ENCODE peak calls at places on chromosomes 1 and 21, in eight cellular contexts. S is Peyer's patch, P is astrocyte, I is tibial artery, X is H1, B is brain microvascular endothelial cell, A is bronchial epithelial cell, C is RWPE1. U is an unnamed sample.

GRCh38 chr1:84450916-84451315 is 28.1 kb upstream of the RPF1 start:
- DNase-seq in I (no peak), B (no peak), A (peak), S (no peak), P (no peak), X (no peak), C (no peak), U (no peak)

GRCh38 chr21:31732538-31732864 is 583 bp upstream of the SCAF4 start:
- DNase-seq in B (peak), P (no peak), C (no peak), S (no peak), I (peak), X (no peak), A (no peak), U (no peak)

GRCh38 chr1:113835686-113836290 is 23.5 kb upstream of the RSBN1 start:
- DNase-seq in A (peak), S (no peak), X (no peak), C (peak), I (no peak), P (peak), B (peak), U (no peak)

GRCh38 chr1:5996641-5997270 is 4.5 kb upstream of the NPHP4 start:
- DNase-seq in B (no peak), S (no peak), A (no peak), P (no peak), C (no peak), X (no peak), I (no peak), U (no peak)

GRCh38 chr1:117646007-117646913 is 40.4 kb downstream of the TENT5C start:
- DNase-seq in X (no peak), P (no peak), B (no peak), I (no peak), S (no peak), A (no peak), C (no peak), U (peak)

GRCh38 chr1:242187171-242187570 is 188.3 kb upstream of the MAP1LC3C start:
- DNase-seq in P (no peak), C (no peak), I (no peak), X (no peak), S (no peak), B (no peak), A (no peak), U (no peak)

GRCh38 chr1:93591833-93592635 is 89.6 kb downstream of the BCAR3 start:
- DNase-seq in P (no peak), B (no peak), X (no peak), A (no peak), C (no peak), S (peak), I (no peak), U (peak)

GRCh38 chr1:100868364-100868995 is 26.2 kb downstream of the EXTL2 start:
- DNase-seq in P (peak), I (no peak), X (no peak), A (peak), B (no peak), S (no peak), C (peak), U (no peak)

GRCh38 chr1:169624887-169625286 is 5.0 kb downstream of the SELP start:
- DNase-seq in P (no peak), S (no peak), A (no peak), X (no peak), B (no peak), C (no peak), I (no peak), U (no peak)

GRCh38 chr1:174942547-174943255 is 57.0 kb upstream of the CACYBP start:
- DNase-seq in C (no peak), B (no peak), A (no peak), S (no peak), P (no peak), X (no peak), I (peak), U (no peak)

GRCh38 chr1:227362039-227362438 is 43.7 kb upstream of the CDC42BPA start:
- DNase-seq in B (peak), X (no peak), C (no peak), I (no peak), P (no peak), A (no peak), S (no peak), U (no peak)

GRCh38 chr1:15946546-15947381 is 29.1 kb downstream of the ZBTB17 start:
- DNase-seq in S (no peak), I (no peak), P (no peak), X (no peak), B (no peak), A (no peak), C (no peak), U (no peak)

GRCh38 chr1:61322769-61323168 is 240.4 kb downstream of the NFIA start:
- DNase-seq in A (peak), X (no peak), B (no peak), C (no peak), S (no peak), I (no peak), P (no peak), U (no peak)

GRCh38 chr21:45921917-45922316 is 59.7 kb upstream of the COL6A1 start:
- DNase-seq in X (no peak), S (no peak), P (no peak), C (no peak), I (no peak), A (no peak), B (no peak), U (no peak)
- TF ChIP-seq CTCF in X (peak), S (no peak), P (no peak), C (no peak), I (no peak), A (no peak), B (no peak), U (no peak)

GRCh38 chr1:12314328-12314903 is 84.6 kb downstream of the VPS13D start:
- DNase-seq in B (no peak), A (peak), C (peak), X (no peak), I (no peak), P (peak), S (no peak), U (no peak)
- TF ChIP-seq CTCF in B (peak), A (no peak), C (peak), X (no peak), I (peak), P (peak), S (peak), U (no peak)

GRCh38 chr1:201792534-201793305 is 36.2 kb upstream of the IPO9 start:
- DNase-seq in X (peak), I (peak), S (peak), P (peak), B (peak), A (peak), C (peak), U (peak)
- TF ChIP-seq CTCF in X (peak), I (peak), S (peak), P (peak), B (peak), A (peak), C (peak), U (peak)

DNA sequence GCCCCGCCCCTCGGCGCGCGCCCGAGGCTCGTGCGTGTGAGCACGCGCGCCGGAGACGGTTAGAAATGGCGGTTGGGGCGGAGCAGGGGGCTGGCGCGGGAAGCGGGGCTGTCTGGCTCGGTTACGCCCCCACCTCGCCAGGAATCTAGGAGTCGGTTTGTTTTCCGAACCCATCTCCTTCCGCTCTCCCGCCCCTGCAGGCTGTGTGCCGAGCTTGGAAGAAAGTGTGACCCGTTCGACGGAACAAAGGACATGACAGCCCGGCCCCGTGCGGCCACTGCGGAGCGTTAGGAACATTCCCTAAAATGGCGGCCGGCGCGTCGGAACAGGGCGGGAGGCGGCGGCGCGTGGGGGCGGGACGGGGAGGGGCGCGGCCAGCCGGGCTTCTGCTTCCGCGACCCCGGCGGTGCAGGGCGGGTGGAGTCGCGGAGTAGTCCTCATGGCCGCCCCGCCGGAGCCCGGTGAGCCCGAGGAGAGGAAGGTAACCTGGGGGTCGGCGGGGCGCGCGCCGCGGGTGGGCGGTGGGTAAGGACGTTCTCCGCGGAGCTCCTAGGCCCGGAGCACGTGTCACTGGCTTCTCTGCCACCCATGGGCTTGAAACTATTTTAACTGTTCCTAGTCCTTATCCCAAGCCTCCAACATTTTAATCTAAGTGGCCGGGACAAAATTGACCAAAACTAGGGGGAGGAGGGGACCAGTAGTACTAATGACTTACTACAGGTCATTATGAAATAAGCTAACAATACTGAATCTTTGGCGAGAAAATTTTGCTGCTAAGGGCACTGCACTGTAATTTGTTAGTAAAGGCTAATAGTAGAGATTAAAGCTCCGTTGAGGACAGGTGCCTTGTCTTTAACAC is at the start of gene COX20:
- DNase-seq in A (peak), B (peak), I (peak), S (peak), C (peak), X (peak), P (peak), U (peak)
- TF ChIP-seq CTCF in A (no peak), B (peak), I (peak), S (no peak), C (no peak), X (no peak), P (no peak), U (no peak)

GRCh38 chr1:153958111-153958960 is at the start of gene CRTC2:
- DNase-seq in X (peak), I (peak), B (peak), S (peak), A (peak), P (peak), C (peak), U (peak)
- TF ChIP-seq CTCF in X (no peak), I (no peak), B (peak), S (no peak), A (peak), P (no peak), C (no peak), U (no peak)

GRCh38 chr1:43552813-43553212 is 22.1 kb downstream of the PTPRF start:
- DNase-seq in I (no peak), P (peak), A (peak), X (no peak), C (no peak), S (no peak), B (no peak), U (no peak)

GRCh38 chr1:43552059-43552742 is 21.5 kb downstream of the PTPRF start:
- DNase-seq in I (no peak), C (no peak), A (no peak), P (no peak), B (no peak), X (no peak), S (no peak), U (no peak)

GRCh38 chr1:43551396-43551888 is 20.8 kb downstream of the PTPRF start:
- DNase-seq in A (no peak), X (no peak), C (no peak), S (no peak), B (no peak), I (no peak), P (no peak), U (no peak)

GRCh38 chr1:43556772-43557171 is 26.1 kb downstream of the PTPRF start:
- DNase-seq in S (no peak), C (no peak), I (no peak), P (no peak), B (no peak), A (no peak), X (no peak), U (no peak)

GRCh38 chr1:43554444-43554992 is 23.8 kb downstream of the PTPRF start:
- DNase-seq in A (peak), S (no peak), B (peak), I (no peak), C (no peak), P (peak), X (no peak), U (no peak)
- TF ChIP-seq CTCF in A (peak), S (no peak), B (peak), I (no peak), C (no peak), P (peak), X (no peak), U (no peak)

U was measured in activated B cell treated with CpG ODN at 0.5 μM for 24 hours.